ENCODE peak calls at places on chromosomes 5 and 9, in five cellular contexts. One of them, this sample, is unnamed.

GRCh38 chr9:14147738-14148137 is 166.2 kb downstream of the NFIB start:
- DNase-seq in nephron progenitor cell: no peak
- DNase-seq in neural progenitor cell: no peak
- DNase-seq in OCI-LY7: no peak
- DNase-seq in mammary epithelial cell: no peak
- DNase-seq in this sample: no peak

GRCh38 chr5:35819656-35820055 is 37.0 kb upstream of the IL7R start:
- DNase-seq in nephron progenitor cell: no peak
- DNase-seq in neural progenitor cell: no peak
- DNase-seq in OCI-LY7: no peak
- DNase-seq in mammary epithelial cell: no peak
- DNase-seq in this sample: no peak

GRCh38 chr9:123329329-123329955 is 26.6 kb upstream of the CRB2 start:
- DNase-seq in nephron progenitor cell: no peak
- DNase-seq in neural progenitor cell: no peak
- DNase-seq in OCI-LY7: peak
- DNase-seq in mammary epithelial cell: peak
- DNase-seq in this sample: no peak

GRCh38 chr5:54184797-54185196 is 125.6 kb downstream of the ARL15 start:
- DNase-seq in nephron progenitor cell: no peak
- DNase-seq in neural progenitor cell: no peak
- DNase-seq in OCI-LY7: no peak
- DNase-seq in mammary epithelial cell: no peak
- DNase-seq in this sample: no peak

GRCh38 chr5:52783226-52783959 is 4.3 kb upstream of the ITGA1 start:
- DNase-seq in nephron progenitor cell: no peak
- DNase-seq in neural progenitor cell: no peak
- DNase-seq in OCI-LY7: no peak
- DNase-seq in mammary epithelial cell: peak
- DNase-seq in this sample: no peak

GRCh38 chr5:34998058-34998789 is 49.5 kb downstream of the AGXT2 start:
- DNase-seq in nephron progenitor cell: no peak
- DNase-seq in neural progenitor cell: no peak
- DNase-seq in OCI-LY7: no peak
- DNase-seq in mammary epithelial cell: peak
- DNase-seq in this sample: no peak

GRCh38 chr5:132363431-132364112 is 5.9 kb upstream of the SLC22A5 start:
- DNase-seq in nephron progenitor cell: no peak
- DNase-seq in neural progenitor cell: no peak
- DNase-seq in OCI-LY7: no peak
- DNase-seq in mammary epithelial cell: peak
- DNase-seq in this sample: no peak

GRCh38 chr9:134778841-134779411 is 101.7 kb upstream of the FCN2 start:
- DNase-seq in nephron progenitor cell: peak
- DNase-seq in neural progenitor cell: peak
- DNase-seq in OCI-LY7: peak
- DNase-seq in mammary epithelial cell: peak
- DNase-seq in this sample: no peak

GRCh38 chr5:132099073-132099748 is 25.6 kb downstream of the CSF2 start:
- DNase-seq in nephron progenitor cell: no peak
- DNase-seq in neural progenitor cell: no peak
- DNase-seq in OCI-LY7: no peak
- DNase-seq in mammary epithelial cell: no peak
- DNase-seq in this sample: no peak

GRCh38 chr5:166625210-166625865 is 1666.1 kb upstream of the WWC1 start:
- DNase-seq in nephron progenitor cell: no peak
- DNase-seq in neural progenitor cell: no peak
- DNase-seq in OCI-LY7: no peak
- DNase-seq in mammary epithelial cell: no peak
- DNase-seq in this sample: no peak

GRCh38 chr5:135324897-135325650 is 74.0 kb downstream of the MACROH2A1 start:
- DNase-seq in nephron progenitor cell: no peak
- DNase-seq in neural progenitor cell: no peak
- DNase-seq in OCI-LY7: no peak
- DNase-seq in mammary epithelial cell: peak
- DNase-seq in this sample: no peak

GRCh38 chr5:35484241-35484640 is 133.4 kb upstream of the SPEF2 start:
- DNase-seq in nephron progenitor cell: no peak
- DNase-seq in neural progenitor cell: no peak
- DNase-seq in OCI-LY7: no peak
- DNase-seq in mammary epithelial cell: no peak
- DNase-seq in this sample: no peak

GRCh38 chr5:171596391-171596878 is 177.0 kb downstream of the FGF18 start:
- DNase-seq in nephron progenitor cell: no peak
- DNase-seq in neural progenitor cell: no peak
- DNase-seq in OCI-LY7: no peak
- DNase-seq in mammary epithelial cell: no peak
- DNase-seq in this sample: no peak

GRCh38 chr9:130631331-130632080 is 32.9 kb upstream of the PRDM12 start:
- DNase-seq in nephron progenitor cell: no peak
- DNase-seq in neural progenitor cell: no peak
- DNase-seq in OCI-LY7: no peak
- DNase-seq in mammary epithelial cell: no peak
- DNase-seq in this sample: no peak

GRCh38 chr5:148043705-148044104 is 20.1 kb upstream of the SPINK5 start:
- DNase-seq in nephron progenitor cell: no peak
- DNase-seq in neural progenitor cell: no peak
- DNase-seq in OCI-LY7: no peak
- DNase-seq in mammary epithelial cell: no peak
- DNase-seq in this sample: no peak

GRCh38 chr9:135291165-135291564 is 188.4 kb upstream of the PPP1R26 start:
- DNase-seq in nephron progenitor cell: no peak
- DNase-seq in neural progenitor cell: no peak
- DNase-seq in OCI-LY7: no peak
- DNase-seq in mammary epithelial cell: no peak
- DNase-seq in this sample: no peak

GRCh38 chr5:68739752-68740151 is 354.1 kb upstream of the SLC30A5 start:
- DNase-seq in nephron progenitor cell: no peak
- DNase-seq in neural progenitor cell: no peak
- DNase-seq in OCI-LY7: no peak
- DNase-seq in mammary epithelial cell: no peak
- DNase-seq in this sample: peak

GRCh38 chr9:306907-307306 is 92.2 kb downstream of the DOCK8 start:
- DNase-seq in nephron progenitor cell: no peak
- DNase-seq in neural progenitor cell: peak
- DNase-seq in OCI-LY7: peak
- DNase-seq in mammary epithelial cell: no peak
- DNase-seq in this sample: peak

GRCh38 chr5:10563940-10564837 is at the start of gene ANKRD33B:
- DNase-seq in nephron progenitor cell: peak
- DNase-seq in neural progenitor cell: peak
- DNase-seq in OCI-LY7: peak
- DNase-seq in mammary epithelial cell: peak
- DNase-seq in this sample: peak

GRCh38 chr9:137479892-137480685 is 21.0 kb upstream of the NSMF start:
- DNase-seq in nephron progenitor cell: no peak
- DNase-seq in neural progenitor cell: no peak
- DNase-seq in OCI-LY7: no peak
- DNase-seq in mammary epithelial cell: no peak
- DNase-seq in this sample: no peak

GRCh38 chr5:20105915-20106314 is 117.9 kb upstream of the CDH18 start:
- DNase-seq in nephron progenitor cell: no peak
- DNase-seq in neural progenitor cell: no peak
- DNase-seq in OCI-LY7: no peak
- DNase-seq in mammary epithelial cell: no peak
- DNase-seq in this sample: no peak

GRCh38 chr9:16726023-16726422 is 144.4 kb downstream of the BNC2 start:
- DNase-seq in nephron progenitor cell: no peak
- DNase-seq in neural progenitor cell: peak
- DNase-seq in OCI-LY7: no peak
- DNase-seq in mammary epithelial cell: peak
- DNase-seq in this sample: no peak
- TF ChIP-seq CTCF in nephron progenitor cell: no peak
- TF ChIP-seq CTCF in neural progenitor cell: no peak
- TF ChIP-seq CTCF in OCI-LY7: no peak
- TF ChIP-seq CTCF in mammary epithelial cell: no peak
- TF ChIP-seq CTCF in this sample: no peak

DNA sequence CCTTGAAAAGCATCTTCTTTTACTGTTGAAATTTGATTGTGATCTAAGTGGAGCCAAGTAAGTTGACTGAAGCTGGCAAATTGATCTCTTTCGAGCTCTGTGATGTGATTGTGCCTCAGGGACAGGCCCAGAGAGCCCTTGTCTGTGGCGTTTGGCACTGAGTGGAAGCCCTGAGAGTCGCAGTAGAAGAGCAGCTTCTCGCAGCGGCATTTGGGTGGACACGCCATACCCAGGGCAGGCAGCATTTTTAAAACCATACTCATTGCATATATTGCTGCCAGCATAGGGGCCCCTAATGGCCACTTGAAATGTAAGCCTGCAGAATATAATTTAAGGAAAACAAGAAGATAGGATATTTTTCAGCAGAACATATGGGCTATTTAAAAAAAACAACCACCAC is 894 bp downstream of the LRRTM2 start:
- DNase-seq in nephron progenitor cell: no peak
- DNase-seq in neural progenitor cell: no peak
- DNase-seq in OCI-LY7: no peak
- DNase-seq in mammary epithelial cell: peak
- DNase-seq in this sample: no peak
- TF ChIP-seq CTCF in nephron progenitor cell: no peak
- TF ChIP-seq CTCF in neural progenitor cell: no peak
- TF ChIP-seq CTCF in OCI-LY7: no peak
- TF ChIP-seq CTCF in mammary epithelial cell: no peak
- TF ChIP-seq CTCF in this sample: no peak

DNA sequence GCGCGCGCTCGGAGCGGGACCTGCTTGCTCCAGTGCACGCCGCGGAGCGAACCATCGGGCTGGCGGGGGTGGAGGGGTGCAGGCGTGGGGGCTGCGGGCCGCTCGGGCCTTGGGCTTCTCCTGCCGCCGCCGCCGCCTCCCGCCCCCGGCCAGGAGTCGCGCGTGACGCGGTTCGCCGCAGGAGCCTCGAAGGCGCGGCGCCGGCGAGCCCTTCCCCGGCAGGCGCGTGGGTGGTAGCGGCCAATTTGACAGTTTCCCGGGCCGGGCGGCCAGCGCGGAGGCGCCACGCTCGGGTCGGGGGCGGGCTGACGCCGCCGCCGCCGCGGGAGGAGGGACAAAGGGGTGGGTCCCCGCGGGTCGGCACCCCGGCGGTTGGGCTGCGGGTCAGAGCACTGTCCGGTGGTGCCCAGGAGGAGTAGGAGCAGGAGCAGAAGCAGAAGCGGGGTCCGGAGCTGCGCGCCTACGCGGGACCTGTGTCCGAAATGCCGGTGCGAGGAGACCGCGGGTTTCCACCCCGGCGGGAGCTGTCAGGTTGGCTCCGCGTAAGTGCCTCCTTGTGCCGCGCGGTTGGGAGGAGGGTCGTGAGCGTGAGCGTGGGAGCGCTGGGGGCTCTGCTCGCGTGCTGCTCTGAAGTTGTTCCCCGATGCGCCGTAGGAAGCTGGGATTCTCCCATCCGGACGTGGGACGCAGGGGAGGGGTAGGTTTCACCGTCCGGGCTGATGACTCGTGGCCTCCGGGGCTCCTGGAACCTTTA is at the start of gene TJP2:
- DNase-seq in nephron progenitor cell: peak
- DNase-seq in neural progenitor cell: peak
- DNase-seq in OCI-LY7: peak
- DNase-seq in mammary epithelial cell: peak
- DNase-seq in this sample: peak
- TF ChIP-seq CTCF in nephron progenitor cell: no peak
- TF ChIP-seq CTCF in neural progenitor cell: no peak
- TF ChIP-seq CTCF in OCI-LY7: no peak
- TF ChIP-seq CTCF in mammary epithelial cell: no peak
- TF ChIP-seq CTCF in this sample: no peak

GRCh38 chr9:77974414-77974813 is 57.2 kb downstream of the GNAQ start:
- DNase-seq in nephron progenitor cell: no peak
- DNase-seq in neural progenitor cell: no peak
- DNase-seq in OCI-LY7: no peak
- DNase-seq in mammary epithelial cell: no peak
- DNase-seq in this sample: no peak

GRCh38 chr9:77975023-77975422 is 56.6 kb downstream of the GNAQ start:
- DNase-seq in nephron progenitor cell: no peak
- DNase-seq in neural progenitor cell: no peak
- DNase-seq in OCI-LY7: no peak
- DNase-seq in mammary epithelial cell: no peak
- DNase-seq in this sample: no peak

GRCh38 chr9:77980622-77981021 is 51.0 kb downstream of the GNAQ start:
- DNase-seq in nephron progenitor cell: no peak
- DNase-seq in neural progenitor cell: no peak
- DNase-seq in OCI-LY7: no peak
- DNase-seq in mammary epithelial cell: peak
- DNase-seq in this sample: no peak

GRCh38 chr9:77978086-77978781 is 53.4 kb downstream of the GNAQ start:
- DNase-seq in nephron progenitor cell: no peak
- DNase-seq in neural progenitor cell: no peak
- DNase-seq in OCI-LY7: no peak
- DNase-seq in mammary epithelial cell: no peak
- DNase-seq in this sample: no peak

DNA sequence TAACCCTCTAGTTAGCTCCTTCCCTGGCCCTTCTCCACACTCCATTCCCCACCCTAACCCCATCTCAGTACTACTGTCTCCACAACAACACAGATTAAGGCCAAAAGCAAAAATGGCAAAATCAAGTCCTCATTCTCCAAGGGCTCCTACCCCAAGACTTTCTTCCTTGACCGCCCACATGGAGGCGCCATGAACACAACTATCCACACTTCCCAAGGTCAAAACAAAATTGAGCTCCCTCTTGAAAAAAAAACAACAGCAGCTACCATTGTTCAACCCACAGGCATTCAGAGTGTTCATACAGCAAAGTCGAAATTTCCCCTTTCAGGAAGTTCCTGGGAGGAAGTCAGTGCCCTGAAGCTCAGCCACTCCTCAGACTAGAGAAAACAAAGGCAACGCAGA is 54.4 kb downstream of the GNAQ start:
- DNase-seq in nephron progenitor cell: peak
- DNase-seq in neural progenitor cell: peak
- DNase-seq in OCI-LY7: peak
- DNase-seq in mammary epithelial cell: peak
- DNase-seq in this sample: no peak
- TF ChIP-seq CTCF in nephron progenitor cell: no peak
- TF ChIP-seq CTCF in neural progenitor cell: peak
- TF ChIP-seq CTCF in OCI-LY7: peak
- TF ChIP-seq CTCF in mammary epithelial cell: peak
- TF ChIP-seq CTCF in this sample: peak

DNA sequence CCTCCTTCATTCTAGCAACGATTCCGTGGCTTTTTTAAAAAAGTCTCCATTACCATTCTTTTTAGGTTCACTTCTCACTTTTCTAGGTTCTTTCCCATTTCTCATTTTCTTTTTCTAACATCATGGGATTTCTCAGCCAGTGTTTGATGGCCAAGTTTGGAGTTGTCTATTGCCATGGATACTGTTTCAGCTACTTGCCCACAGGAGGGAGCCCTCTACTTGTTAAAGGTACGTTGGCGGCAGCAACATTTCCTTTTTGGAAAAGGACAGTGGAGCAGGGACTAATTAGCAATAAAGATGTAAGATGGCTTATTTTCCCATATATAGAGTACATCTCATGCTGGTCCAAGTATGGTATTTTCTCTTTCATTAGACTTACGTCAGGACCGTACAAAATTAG is 2257.5 kb upstream of the C9orf72 start:
- DNase-seq in nephron progenitor cell: peak
- DNase-seq in neural progenitor cell: peak
- DNase-seq in OCI-LY7: no peak
- DNase-seq in mammary epithelial cell: peak
- DNase-seq in this sample: no peak
- TF ChIP-seq CTCF in nephron progenitor cell: peak
- TF ChIP-seq CTCF in neural progenitor cell: peak
- TF ChIP-seq CTCF in OCI-LY7: peak
- TF ChIP-seq CTCF in mammary epithelial cell: peak
- TF ChIP-seq CTCF in this sample: peak

GRCh38 chr5:78984611-78985406 is at the start of gene ARSB:
- DNase-seq in nephron progenitor cell: peak
- DNase-seq in neural progenitor cell: peak
- DNase-seq in OCI-LY7: peak
- DNase-seq in mammary epithelial cell: peak
- DNase-seq in this sample: peak
- TF ChIP-seq CTCF in nephron progenitor cell: no peak
- TF ChIP-seq CTCF in neural progenitor cell: peak
- TF ChIP-seq CTCF in OCI-LY7: peak
- TF ChIP-seq CTCF in mammary epithelial cell: peak
- TF ChIP-seq CTCF in this sample: peak